ENCODE peak calls at places on chromosomes 7 and 10, in five cellular contexts. One of them, this sample, is unnamed.

GRCh38 chr10:116255931-116256748 is 16.9 kb downstream of the GFRA1 start:
- DNase-seq in CD8-positive, alpha-beta T cell: no peak
- DNase-seq in uterus: no peak
- DNase-seq in brain microvascular endothelial cell: no peak
- DNase-seq in tibial artery: no peak
- DNase-seq in this sample: no peak

GRCh38 chr7:2105917-2106316 is 126.8 kb downstream of the MAD1L1 start:
- DNase-seq in CD8-positive, alpha-beta T cell: no peak
- DNase-seq in tibial artery: no peak
- DNase-seq in uterus: no peak
- DNase-seq in brain microvascular endothelial cell: no peak
- DNase-seq in this sample: no peak

GRCh38 chr10:12729885-12730284 is 271.6 kb downstream of the CCDC3 start:
- DNase-seq in tibial artery: no peak
- DNase-seq in CD8-positive, alpha-beta T cell: no peak
- DNase-seq in brain microvascular endothelial cell: no peak
- DNase-seq in uterus: no peak
- DNase-seq in this sample: no peak

GRCh38 chr7:23228412-23228811 is 18.2 kb upstream of the GPNMB start:
- DNase-seq in brain microvascular endothelial cell: no peak
- DNase-seq in CD8-positive, alpha-beta T cell: no peak
- DNase-seq in tibial artery: no peak
- DNase-seq in uterus: no peak
- DNase-seq in this sample: no peak

GRCh38 chr10:43264987-43265798 is 1.7 kb downstream of the RASGEF1A start:
- DNase-seq in CD8-positive, alpha-beta T cell: no peak
- DNase-seq in tibial artery: no peak
- DNase-seq in brain microvascular endothelial cell: no peak
- DNase-seq in uterus: no peak
- DNase-seq in this sample: no peak

GRCh38 chr10:99234067-99234738 is 1.4 kb downstream of the HPSE2 start:
- DNase-seq in brain microvascular endothelial cell: peak; percentile 14
- DNase-seq in uterus: no peak
- DNase-seq in CD8-positive, alpha-beta T cell: peak; percentile 6
- DNase-seq in tibial artery: peak; percentile 76
- DNase-seq in this sample: peak; percentile 87

GRCh38 chr10:58511765-58512469 is 755 bp upstream of the BICC1 start:
- DNase-seq in brain microvascular endothelial cell: no peak
- DNase-seq in CD8-positive, alpha-beta T cell: no peak
- DNase-seq in uterus: peak; percentile 13
- DNase-seq in tibial artery: peak; percentile 65
- DNase-seq in this sample: no peak

GRCh38 chr10:29480281-29480954 is 154.4 kb downstream of the SVIL start:
- DNase-seq in uterus: no peak
- DNase-seq in CD8-positive, alpha-beta T cell: no peak
- DNase-seq in tibial artery: no peak
- DNase-seq in brain microvascular endothelial cell: no peak
- DNase-seq in this sample: no peak

GRCh38 chr7:151400626-151401315 is 9.1 kb downstream of the WDR86 start:
- DNase-seq in uterus: no peak
- DNase-seq in brain microvascular endothelial cell: no peak
- DNase-seq in tibial artery: no peak
- DNase-seq in CD8-positive, alpha-beta T cell: no peak
- DNase-seq in this sample: no peak

GRCh38 chr10:25363638-25364037 is 188.8 kb downstream of the GPR158 start:
- DNase-seq in brain microvascular endothelial cell: no peak
- DNase-seq in uterus: no peak
- DNase-seq in tibial artery: no peak
- DNase-seq in CD8-positive, alpha-beta T cell: no peak
- DNase-seq in this sample: no peak

GRCh38 chr10:95444792-95445191 is 116.4 kb downstream of the SORBS1 start:
- DNase-seq in uterus: no peak
- DNase-seq in CD8-positive, alpha-beta T cell: no peak
- DNase-seq in brain microvascular endothelial cell: no peak
- DNase-seq in tibial artery: no peak
- DNase-seq in this sample: no peak
- H3K27ac ChIP-seq in uterus: peak overlapping the region; percentile 93
- H3K27ac ChIP-seq in CD8-positive, alpha-beta T cell: no peak overlapping the region
- H3K27ac ChIP-seq in brain microvascular endothelial cell: no peak overlapping the region
- H3K27ac ChIP-seq in tibial artery: peak overlapping the region; percentile 80
- H3K27ac ChIP-seq in this sample: no peak overlapping the region

GRCh38 chr10:49364747-49365146 is 31.1 kb downstream of the DRGX start:
- DNase-seq in tibial artery: no peak
- DNase-seq in uterus: no peak
- DNase-seq in brain microvascular endothelial cell: no peak
- DNase-seq in CD8-positive, alpha-beta T cell: no peak
- DNase-seq in this sample: no peak

GRCh38 chr10:49361178-49361554 is 34.7 kb downstream of the DRGX start:
- DNase-seq in CD8-positive, alpha-beta T cell: no peak
- DNase-seq in uterus: no peak
- DNase-seq in tibial artery: no peak
- DNase-seq in brain microvascular endothelial cell: no peak
- DNase-seq in this sample: no peak

GRCh38 chr10:49363309-49364031 is 32.4 kb downstream of the DRGX start:
- DNase-seq in tibial artery: peak; percentile 44
- DNase-seq in uterus: no peak
- DNase-seq in brain microvascular endothelial cell: no peak
- DNase-seq in CD8-positive, alpha-beta T cell: no peak
- DNase-seq in this sample: no peak

GRCh38 chr10:49361735-49362568 is 33.9 kb downstream of the DRGX start:
- DNase-seq in CD8-positive, alpha-beta T cell: no peak
- DNase-seq in brain microvascular endothelial cell: no peak
- DNase-seq in uterus: no peak
- DNase-seq in tibial artery: no peak
- DNase-seq in this sample: no peak

GRCh38 chr10:49362596-49363260 is 33.2 kb downstream of the DRGX start:
- DNase-seq in CD8-positive, alpha-beta T cell: no peak
- DNase-seq in tibial artery: peak; percentile 48
- DNase-seq in brain microvascular endothelial cell: no peak
- DNase-seq in uterus: no peak
- DNase-seq in this sample: no peak
- H3K27me3 ChIP-seq in CD8-positive, alpha-beta T cell: no peaks in the 10 kb centered on the region
- H3K27me3 ChIP-seq in tibial artery: peaks cover 16% of the 10 kb centered on the region
- H3K27me3 ChIP-seq in brain microvascular endothelial cell: no peaks in the 10 kb centered on the region
- H3K27me3 ChIP-seq in uterus: no peaks in the 10 kb centered on the region
- H3K27me3 ChIP-seq in this sample: no peaks in the 10 kb centered on the region

GRCh38 chr7:135758531-135758932 is 9.9 kb upstream of the FAM180A start:
- DNase-seq in tibial artery: peak; percentile 77
- DNase-seq in uterus: no peak
- DNase-seq in brain microvascular endothelial cell: peak; percentile 63
- DNase-seq in CD8-positive, alpha-beta T cell: no peak
- DNase-seq in this sample: no peak

GRCh38 chr7:135755351-135755753 is 6.7 kb upstream of the FAM180A start:
- DNase-seq in brain microvascular endothelial cell: no peak
- DNase-seq in uterus: peak; percentile 69
- DNase-seq in CD8-positive, alpha-beta T cell: no peak
- DNase-seq in tibial artery: no peak
- DNase-seq in this sample: no peak

GRCh38 chr7:135757719-135758411 is 9.3 kb upstream of the FAM180A start:
- DNase-seq in CD8-positive, alpha-beta T cell: no peak
- DNase-seq in tibial artery: peak; percentile 76
- DNase-seq in uterus: peak; percentile 43
- DNase-seq in brain microvascular endothelial cell: no peak
- DNase-seq in this sample: no peak

GRCh38 chr7:135756191-135756590 is 7.6 kb upstream of the FAM180A start:
- DNase-seq in CD8-positive, alpha-beta T cell: no peak
- DNase-seq in brain microvascular endothelial cell: no peak
- DNase-seq in uterus: no peak
- DNase-seq in tibial artery: no peak
- DNase-seq in this sample: no peak

DNA sequence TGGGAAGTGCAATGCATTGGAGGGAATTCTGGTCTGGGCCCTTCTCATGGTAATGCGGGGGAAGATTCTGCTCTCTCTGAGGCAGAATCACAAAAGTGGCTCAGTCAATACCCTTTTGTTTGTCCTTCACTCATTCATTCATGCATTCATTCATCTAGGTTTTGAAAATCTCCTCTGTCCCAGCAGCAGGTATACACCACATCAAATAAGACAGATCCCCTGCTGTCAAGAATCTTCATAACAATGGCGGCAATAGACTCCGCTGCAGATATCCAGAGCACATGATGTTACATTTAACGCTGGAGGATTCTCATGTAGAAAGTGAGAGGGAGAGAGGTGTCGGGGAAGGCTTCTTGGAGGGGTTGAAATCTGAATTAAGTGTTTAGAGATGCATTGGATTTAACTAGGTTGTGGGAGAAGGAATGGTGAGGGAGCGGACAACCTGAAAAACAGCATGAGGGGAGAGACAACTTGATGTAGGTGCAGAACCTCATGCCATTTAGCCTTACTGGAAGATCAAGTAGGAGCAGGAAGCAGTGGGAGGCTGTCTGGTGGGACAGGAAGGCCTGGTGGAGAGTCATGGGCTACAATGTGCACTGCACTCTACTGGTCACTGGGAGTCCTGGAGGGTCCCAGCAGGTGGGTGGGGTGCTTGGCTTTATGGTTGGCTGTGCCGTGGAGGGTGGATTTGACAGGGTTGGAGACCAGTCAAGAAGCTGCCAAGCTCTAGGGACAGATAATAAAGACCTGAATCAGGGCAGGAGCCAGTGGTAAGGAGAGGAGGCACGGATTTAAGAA is 5.2 kb upstream of the FAM180A start:
- DNase-seq in brain microvascular endothelial cell: no peak
- DNase-seq in tibial artery: no peak
- DNase-seq in CD8-positive, alpha-beta T cell: no peak
- DNase-seq in uterus: no peak
- DNase-seq in this sample: no peak
- H3K27ac ChIP-seq in brain microvascular endothelial cell: no peak overlapping the region
- H3K27ac ChIP-seq in tibial artery: no peak overlapping the region
- H3K27ac ChIP-seq in CD8-positive, alpha-beta T cell: no peak overlapping the region
- H3K27ac ChIP-seq in uterus: no peak overlapping the region
- H3K27ac ChIP-seq in this sample: no peak overlapping the region

GRCh38 chr10:84193327-84193726 is 1.0 kb upstream of the CDHR1 start:
- DNase-seq in uterus: no peak
- DNase-seq in brain microvascular endothelial cell: no peak
- DNase-seq in tibial artery: no peak
- DNase-seq in CD8-positive, alpha-beta T cell: no peak
- DNase-seq in this sample: no peak
- H3K27me3 ChIP-seq in uterus: peaks cover 6% of the 10 kb centered on the region
- H3K27me3 ChIP-seq in brain microvascular endothelial cell: peaks cover 37% of the 10 kb centered on the region
- H3K27me3 ChIP-seq in tibial artery: peaks cover 58% of the 10 kb centered on the region
- H3K27me3 ChIP-seq in CD8-positive, alpha-beta T cell: peaks cover 6% of the 10 kb centered on the region
- H3K27me3 ChIP-seq in this sample: peaks cover 30% of the 10 kb centered on the region

GRCh38 chr7:112204072-112204775 is 2.0 kb downstream of the DOCK4 start:
- DNase-seq in uterus: no peak
- DNase-seq in CD8-positive, alpha-beta T cell: no peak
- DNase-seq in tibial artery: no peak
- DNase-seq in brain microvascular endothelial cell: peak; percentile 24
- DNase-seq in this sample: no peak

GRCh38 chr7:112204776-112205347 is 1.3 kb downstream of the DOCK4 start:
- DNase-seq in brain microvascular endothelial cell: no peak
- DNase-seq in CD8-positive, alpha-beta T cell: peak; percentile 7
- DNase-seq in uterus: no peak
- DNase-seq in tibial artery: no peak
- DNase-seq in this sample: no peak

GRCh38 chr7:112201421-112201820 is 4.8 kb downstream of the DOCK4 start:
- DNase-seq in brain microvascular endothelial cell: peak; percentile 57
- DNase-seq in uterus: no peak
- DNase-seq in tibial artery: no peak
- DNase-seq in CD8-positive, alpha-beta T cell: no peak
- DNase-seq in this sample: no peak

GRCh38 chr7:112201839-112202238 is 4.4 kb downstream of the DOCK4 start:
- DNase-seq in tibial artery: no peak
- DNase-seq in brain microvascular endothelial cell: no peak
- DNase-seq in CD8-positive, alpha-beta T cell: no peak
- DNase-seq in uterus: no peak
- DNase-seq in this sample: no peak

DNA sequence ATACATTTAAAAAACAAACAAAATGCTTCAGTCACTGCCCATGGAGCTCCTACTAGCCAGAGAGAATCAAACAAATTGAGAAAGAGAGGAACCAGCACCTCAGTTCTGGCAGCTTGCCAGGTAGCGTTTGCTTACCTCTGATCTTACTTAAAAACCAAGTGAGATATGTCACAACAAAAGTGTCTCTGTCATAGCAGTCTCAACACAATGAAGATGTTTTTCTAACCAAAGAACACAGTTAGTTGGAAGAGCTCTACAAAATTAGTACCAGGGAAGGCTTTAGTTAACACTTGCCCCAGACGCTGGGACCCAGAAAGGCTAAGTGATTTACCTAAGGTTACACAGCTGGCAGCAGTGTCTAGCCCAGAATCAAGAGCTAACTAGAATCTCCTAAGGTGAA is 3.4 kb downstream of the DOCK4 start:
- DNase-seq in uterus: peak; percentile 40
- DNase-seq in brain microvascular endothelial cell: no peak
- DNase-seq in CD8-positive, alpha-beta T cell: peak; percentile 44
- DNase-seq in tibial artery: no peak
- DNase-seq in this sample: peak; percentile 79
- H3K27ac ChIP-seq in uterus: peak overlapping the region; percentile 82
- H3K27ac ChIP-seq in brain microvascular endothelial cell: no peak overlapping the region
- H3K27ac ChIP-seq in CD8-positive, alpha-beta T cell: no peak overlapping the region
- H3K27ac ChIP-seq in tibial artery: no peak overlapping the region
- H3K27ac ChIP-seq in this sample: no peak overlapping the region

GRCh38 chr10:110498982-110499795 is 1.5 kb downstream of the DUSP5 start:
- DNase-seq in brain microvascular endothelial cell: no peak
- DNase-seq in uterus: peak; percentile 64
- DNase-seq in CD8-positive, alpha-beta T cell: peak; percentile 25
- DNase-seq in tibial artery: no peak
- DNase-seq in this sample: peak; percentile 37
- H3K27me3 ChIP-seq in brain microvascular endothelial cell: no peaks in the 10 kb centered on the region
- H3K27me3 ChIP-seq in uterus: no peaks in the 10 kb centered on the region
- H3K27me3 ChIP-seq in CD8-positive, alpha-beta T cell: no peaks in the 10 kb centered on the region
- H3K27me3 ChIP-seq in tibial artery: no peaks in the 10 kb centered on the region
- H3K27me3 ChIP-seq in this sample: no peaks in the 10 kb centered on the region

GRCh38 chr7:24885716-24886115 is 94.3 kb downstream of the OSBPL3 start:
- DNase-seq in uterus: no peak
- DNase-seq in tibial artery: no peak
- DNase-seq in brain microvascular endothelial cell: no peak
- DNase-seq in CD8-positive, alpha-beta T cell: no peak
- DNase-seq in this sample: no peak
- H3K27ac ChIP-seq in uterus: no peak overlapping the region
- H3K27ac ChIP-seq in tibial artery: no peak overlapping the region
- H3K27ac ChIP-seq in brain microvascular endothelial cell: no peak overlapping the region
- H3K27ac ChIP-seq in CD8-positive, alpha-beta T cell: no peak overlapping the region
- H3K27ac ChIP-seq in this sample: no peak overlapping the region

DNA sequence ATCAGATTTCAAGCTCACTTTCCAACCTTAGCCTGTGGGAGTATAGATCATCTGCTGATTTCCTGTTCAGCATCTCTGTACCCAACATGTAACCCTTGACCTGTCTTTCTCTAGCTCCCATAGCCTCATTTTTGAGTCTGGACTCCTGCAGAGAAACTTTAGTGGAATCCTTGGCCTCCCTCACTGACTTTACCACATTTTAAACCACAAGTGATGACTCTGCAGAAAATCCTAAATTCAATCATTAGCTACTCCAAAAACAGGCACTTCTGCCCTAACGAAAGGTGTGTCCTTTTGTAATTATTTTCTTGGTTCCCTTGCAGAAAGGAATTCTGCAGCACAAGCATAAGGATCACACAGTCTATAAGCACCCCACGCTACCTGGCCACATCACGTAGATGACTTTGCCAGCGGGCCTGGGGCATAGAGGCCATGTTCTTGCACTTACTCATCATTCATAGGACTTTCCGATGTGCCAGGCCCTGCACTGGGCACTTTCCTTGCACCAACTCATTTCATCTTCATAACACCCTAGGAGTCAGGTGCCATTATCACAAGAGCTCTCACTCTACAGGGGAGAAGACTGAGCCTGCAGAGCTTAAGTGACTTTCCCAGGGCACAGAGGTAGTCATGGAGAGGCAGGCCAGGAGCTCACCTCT is 57.2 kb upstream of the OPALIN start:
- DNase-seq in tibial artery: no peak
- DNase-seq in CD8-positive, alpha-beta T cell: no peak
- DNase-seq in brain microvascular endothelial cell: no peak
- DNase-seq in uterus: no peak
- DNase-seq in this sample: no peak
- H3K27me3 ChIP-seq in tibial artery: peaks cover 3% of the 10 kb centered on the region
- H3K27me3 ChIP-seq in CD8-positive, alpha-beta T cell: no peaks in the 10 kb centered on the region
- H3K27me3 ChIP-seq in brain microvascular endothelial cell: no peaks in the 10 kb centered on the region
- H3K27me3 ChIP-seq in uterus: no peaks in the 10 kb centered on the region
- H3K27me3 ChIP-seq in this sample: peaks cover 6% of the 10 kb centered on the region

GRCh38 chr7:139698879-139699278 is 78.9 kb downstream of the HIPK2 start:
- DNase-seq in brain microvascular endothelial cell: no peak
- DNase-seq in tibial artery: peak; percentile 35
- DNase-seq in CD8-positive, alpha-beta T cell: no peak
- DNase-seq in uterus: no peak
- DNase-seq in this sample: no peak
- H3K27ac ChIP-seq in brain microvascular endothelial cell: no peak overlapping the region
- H3K27ac ChIP-seq in tibial artery: no peak overlapping the region
- H3K27ac ChIP-seq in CD8-positive, alpha-beta T cell: no peak overlapping the region
- H3K27ac ChIP-seq in uterus: no peak overlapping the region
- H3K27ac ChIP-seq in this sample: no peak overlapping the region

This sample was measured in HL-60.